ENCODE peak calls at places on chromosome 4, in four cellular contexts. Y is K562, H is HCT116, I is GM12878. T is an unnamed sample. For H3K4me1, the result is how much of the 10 kb centered on the place peaks cover.

GRCh38 chr4:88975925-88976511 is 81.0 kb downstream of the FAM13A start:
- DNase-seq in Y (no peak), H (no peak), I (no peak), T (no peak)

GRCh38 chr4:95388911-95389310 is 159.9 kb downstream of the UNC5C start:
- DNase-seq in Y (no peak), H (no peak), I (no peak), T (no peak)

GRCh38 chr4:92234393-92235176 is 69.2 kb upstream of the GRID2 start:
- DNase-seq in Y (no peak), H (peak), I (no peak), T (no peak)

GRCh38 chr4:152640058-152640921 is 39.5 kb downstream of the TMEM154 start:
- DNase-seq in Y (peak), H (no peak), I (no peak), T (no peak)

GRCh38 chr4:8730681-8731080 is 138.1 kb downstream of the CPZ start:
- DNase-seq in Y (no peak), H (no peak), I (no peak), T (no peak)

GRCh38 chr4:5887361-5888221 is 5.3 kb downstream of the CRMP1 start:
- DNase-seq in Y (peak), H (no peak), I (no peak), T (no peak)

GRCh38 chr4:2793920-2794706 is 1.2 kb downstream of the SH3BP2 start:
- DNase-seq in Y (no peak), H (no peak), I (no peak), T (no peak)

GRCh38 chr4:173257732-173258717 is 76.1 kb downstream of the HMGB2 start:
- DNase-seq in Y (peak), H (peak), I (no peak), T (peak)

GRCh38 chr4:26741491-26741871 is 119.2 kb upstream of the STIM2 start:
- DNase-seq in Y (no peak), H (no peak), I (no peak), T (no peak)

GRCh38 chr4:10097906-10098769 is 18.5 kb downstream of the WDR1 start:
- DNase-seq in Y (no peak), H (no peak), I (no peak), T (no peak)

GRCh38 chr4:3708611-3709010 is 57.6 kb upstream of the ADRA2C start:
- DNase-seq in Y (no peak), H (no peak), I (no peak), T (no peak)

GRCh38 chr4:90443231-90443630 is 316.0 kb downstream of the CCSER1 start:
- DNase-seq in Y (no peak), H (no peak), I (no peak), T (no peak)

GRCh38 chr4:65482410-65482809 is 187.9 kb downstream of the EPHA5 start:
- DNase-seq in Y (no peak), H (no peak), I (no peak), T (no peak)

GRCh38 chr4:38013461-38014366 is 53.5 kb downstream of the PTTG2 start:
- DNase-seq in Y (no peak), H (peak), I (no peak), T (no peak)

GRCh38 chr4:77040265-77040664 is 35.5 kb downstream of the CCNI start:
- DNase-seq in Y (no peak), H (no peak), I (no peak), T (no peak)

GRCh38 chr4:99410075-99410474 is 25.1 kb downstream of the ADH7 start:
- DNase-seq in Y (no peak), H (no peak), I (no peak), T (no peak)

GRCh38 chr4:25450491-25450901 is 73.4 kb downstream of the ANAPC4 start:
- DNase-seq in Y (no peak), H (no peak), I (no peak), T (no peak)

DNA sequence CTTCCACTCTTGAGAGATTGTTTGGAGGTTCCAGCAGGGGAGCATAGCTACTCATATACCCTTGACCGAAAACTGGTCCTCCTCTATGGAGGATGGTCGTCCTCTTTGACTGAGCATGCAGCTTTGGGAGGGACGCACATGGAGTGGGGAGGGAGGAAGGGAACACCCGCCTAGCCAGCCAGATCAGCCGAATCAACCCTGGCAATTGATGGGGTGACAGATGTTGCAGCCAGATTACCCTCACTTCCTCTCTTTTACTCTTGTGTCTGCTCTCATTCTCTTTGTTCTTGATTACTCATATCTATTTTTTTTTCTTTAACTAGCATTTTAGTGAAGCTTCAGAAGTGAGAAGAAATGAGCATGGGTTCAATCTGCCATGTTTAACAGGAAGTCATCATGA is 19.6 kb downstream of the MGST2 start:
- DNase-seq in Y (no peak), H (no peak), I (no peak), T (no peak)
- H3K4me1 ChIP-seq in Y (under half), H (under half), I (under half), T (under half)

GRCh38 chr4:47686294-47686872 is 151.5 kb downstream of the CORIN start:
- DNase-seq in Y (peak), H (peak), I (peak), T (peak)
- TF ChIP-seq ZNF274 in Y (no peak), H (no peak), I (no peak), T (no peak)

GRCh38 chr4:169604903-169605331 is 7.5 kb downstream of the NEK1 start:
- DNase-seq in Y (no peak), H (no peak), I (no peak), T (no peak)
- H3K9ac ChIP-seq in Y (peak), H (peak), I (no peak), T (no peak)

DNA sequence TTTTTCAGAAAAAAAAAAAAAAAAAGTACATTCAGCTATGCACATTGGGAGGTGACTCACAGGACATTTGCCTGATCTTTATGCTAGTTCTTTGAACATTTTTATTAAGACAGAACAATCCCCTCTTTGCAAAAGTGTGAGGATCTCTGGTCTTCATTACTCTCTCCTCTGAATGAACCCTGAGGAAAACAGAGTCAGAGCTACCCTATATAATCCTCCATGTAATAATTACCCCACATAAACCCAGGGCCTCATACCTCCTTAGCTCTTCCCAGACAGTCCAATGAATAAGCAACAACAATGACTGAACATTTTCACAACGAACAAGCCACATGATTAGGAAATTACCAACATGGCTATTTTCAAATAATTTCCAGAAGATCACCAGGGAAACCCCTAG is 37.9 kb downstream of the TBC1D9 start:
- DNase-seq in Y (no peak), H (no peak), I (no peak), T (no peak)
- H3K4me1 ChIP-seq in Y (under half), H (under half), I (under half), T (under half)

GRCh38 chr4:31415629-31416028 is 695.5 kb downstream of the PCDH7 start:
- DNase-seq in Y (no peak), H (no peak), I (no peak), T (no peak)
- TF ChIP-seq ZNF274 in Y (no peak), H (no peak), I (no peak), T (no peak)

GRCh38 chr4:1112174-1112820 is 1.1 kb downstream of the RNF212 start:
- DNase-seq in Y (no peak), H (no peak), I (no peak), T (no peak)

GRCh38 chr4:1112821-1113182 is 562 bp downstream of the RNF212 start:
- DNase-seq in Y (no peak), H (no peak), I (no peak), T (no peak)

GRCh38 chr4:1115528-1116293 is 2.3 kb upstream of the RNF212 start:
- DNase-seq in Y (no peak), H (no peak), I (no peak), T (no peak)

GRCh38 chr4:1111259-1111809 is 2.0 kb downstream of the RNF212 start:
- DNase-seq in Y (no peak), H (no peak), I (no peak), T (no peak)

GRCh38 chr4:1113311-1114009 is at the start of gene RNF212:
- DNase-seq in Y (no peak), H (no peak), I (no peak), T (no peak)
- H3K9ac ChIP-seq in Y (no peak), H (no peak), I (no peak), T (no peak)

GRCh38 chr4:46908148-46908547 is 897 bp downstream of the COX7B2 start:
- DNase-seq in Y (no peak), H (no peak), I (no peak), T (no peak)
- H3K4me1 ChIP-seq in Y (under half), H (under half), I (under half), T (under half)

DNA sequence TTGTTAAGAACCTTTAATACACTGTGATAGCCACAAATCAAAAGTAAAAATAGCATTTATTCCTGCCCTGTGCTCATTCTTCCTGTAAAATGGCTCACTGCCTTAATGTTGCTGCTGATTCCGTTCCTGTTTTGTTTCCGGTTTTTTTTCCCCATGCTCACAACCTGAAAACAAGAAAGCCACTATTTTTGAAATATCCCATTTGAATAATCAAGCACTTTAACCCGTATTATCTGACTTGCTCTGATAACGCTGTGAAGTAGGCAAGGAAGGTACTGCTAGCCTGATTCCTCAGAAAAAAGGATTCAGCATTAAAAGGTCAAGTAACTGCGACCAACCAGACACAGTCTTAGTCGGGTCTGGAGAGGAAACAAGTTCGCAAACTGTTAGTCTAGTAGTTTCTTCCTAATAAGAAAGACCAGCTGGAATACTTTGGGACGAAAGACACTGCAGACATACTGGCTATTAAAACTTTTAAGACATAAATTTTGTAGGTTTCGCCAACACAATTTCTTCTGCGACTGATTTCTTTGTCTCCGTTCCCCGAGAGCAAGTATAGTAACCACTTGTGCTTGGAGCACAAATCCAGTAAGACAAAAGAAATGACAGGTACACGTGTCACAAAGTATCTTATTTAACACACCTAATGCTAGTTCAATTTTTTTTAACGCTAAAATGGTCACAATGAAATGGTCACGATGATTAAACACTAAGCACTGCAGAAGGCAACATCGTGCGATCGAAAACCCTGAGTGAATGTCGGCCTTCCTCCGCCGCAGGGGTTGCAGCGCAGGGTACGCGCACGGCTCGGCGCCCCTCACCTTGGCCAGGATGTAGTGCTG is 799 bp downstream of the COX18 start:
- DNase-seq in Y (no peak), H (no peak), I (peak), T (peak)
- TF ChIP-seq ZNF274 in Y (no peak), H (no peak), I (no peak), T (no peak)

GRCh38 chr4:156347412-156348075 is 393.9 kb upstream of the CTSO start:
- DNase-seq in Y (no peak), H (peak), I (no peak), T (peak)
- H3K9ac ChIP-seq in Y (no peak), H (no peak), I (no peak), T (no peak)

DNA sequence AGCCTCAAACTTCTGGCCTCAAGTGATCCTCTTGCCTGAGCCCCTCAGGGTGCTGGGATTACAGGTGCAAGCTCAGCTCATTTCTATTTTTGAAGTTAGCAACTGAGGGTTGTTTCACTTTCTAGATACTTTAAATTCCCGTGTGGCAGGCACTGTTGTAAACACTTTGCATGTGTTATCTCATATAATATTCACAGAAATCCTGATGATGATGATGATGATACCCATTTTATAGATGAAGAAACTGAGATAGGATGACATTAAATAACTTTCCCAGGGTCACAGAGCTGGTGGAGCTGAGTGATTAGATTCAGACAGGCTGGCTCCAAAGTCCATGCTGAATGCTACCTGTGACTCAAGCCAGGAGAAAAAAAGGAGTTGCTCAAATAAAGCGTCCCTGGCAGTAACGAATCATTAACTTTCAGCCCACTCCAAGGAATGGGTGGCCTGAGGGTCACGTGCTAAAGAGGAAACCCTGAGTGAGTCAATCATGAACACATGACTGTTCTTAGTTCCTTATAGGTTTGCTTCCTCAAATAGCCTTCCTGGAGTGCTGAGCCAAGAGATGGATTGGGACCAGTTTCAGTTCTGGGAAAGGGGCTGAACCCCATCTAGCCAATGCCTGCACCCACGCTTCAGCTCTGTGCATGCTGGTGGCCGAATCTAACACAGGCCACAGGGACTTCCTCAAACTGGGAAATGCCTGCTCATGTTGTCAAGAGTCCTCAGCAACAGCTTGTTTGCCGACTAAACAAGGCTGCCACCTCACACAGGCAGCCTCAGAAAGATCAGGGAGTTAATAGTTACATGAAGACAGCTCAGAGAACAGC is 52.8 kb downstream of the RBM47 start:
- DNase-seq in Y (no peak), H (peak), I (peak), T (no peak)
- H3K4me1 ChIP-seq in Y (under half), H (under half), I (half or more), T (under half)

T was measured in NT2/D1.